ENCODE peak calls at places on chromosomes 11 and 22, in ten cellular contexts. I is tibial artery; E is fibroblast of mammary gland; Q is stimulated activated CD4-positive, alpha-beta T cell treated with anti-CD3 and anti-CD28 coated beads, Interleukin-1b, Interleukin-23, amount 100 ng/mL, for 24 hours; V is HT-29; C is heart right ventricle; S is Right ventricle myocardium superior; B is EL; Y is HFFc6; K is lower lobe of right lung. U is an unnamed sample.
A peak's percentile ranks its signal among the peaks of the same experiment; 100 is the strongest.

GRCh38 chr11:12461516-12461915 is 84.1 kb downstream of the PARVA start:
- DNase-seq in I (no peak), E (no peak), Q (no peak), V (no peak), C (no peak), S (no peak), B (peak; percentile 21), Y (no peak), K (no peak), U (no peak)

GRCh38 chr22:22463855-22464540 is 44.5 kb downstream of the ZNF280B start:
- DNase-seq in I (no peak), E (peak; percentile 64), Q (peak; percentile 34), V (peak; percentile 72), C (no peak), S (no peak), B (peak; percentile 58), Y (peak; percentile 43), K (no peak), U (peak; percentile 76)

GRCh38 chr11:119706029-119706428 is 23.0 kb downstream of the NECTIN1 start:
- DNase-seq in I (no peak), E (no peak), Q (no peak), V (no peak), C (no peak), S (no peak), B (no peak), Y (no peak), K (no peak), U (no peak)

GRCh38 chr11:125262825-125263218 is 98.3 kb downstream of the PKNOX2 start:
- DNase-seq in I (no peak), E (no peak), Q (no peak), V (no peak), C (no peak), S (no peak), B (no peak), Y (no peak), K (no peak), U (no peak)

GRCh38 chr22:32764330-32765116 is 37.0 kb upstream of the TIMP3 start:
- DNase-seq in I (peak; percentile 86), E (peak; percentile 96), Q (no peak), V (no peak), C (peak; percentile 65), S (peak; percentile 77), B (peak; percentile 75), Y (peak; percentile 56), K (no peak), U (peak; percentile 17)

GRCh38 chr11:83063073-83063754 is 8.5 kb downstream of the RAB30 start:
- DNase-seq in I (no peak), E (peak; percentile 66), Q (no peak), V (no peak), C (no peak), S (no peak), B (peak; percentile 44), Y (no peak), K (no peak), U (peak; percentile 63)

GRCh38 chr11:61969838-61970452 is 2.5 kb upstream of the FTH1 start:
- DNase-seq in I (no peak), E (peak; percentile 93), Q (no peak), V (no peak), C (no peak), S (no peak), B (peak; percentile 83), Y (peak; percentile 85), K (no peak), U (peak; percentile 80)

GRCh38 chr11:40285520-40285919 is 1173.9 kb downstream of the LRRC4C start:
- DNase-seq in I (no peak), E (no peak), Q (no peak), V (no peak), C (no peak), S (no peak), B (no peak), Y (no peak), K (no peak), U (no peak)

GRCh38 chr11:93740802-93741093 is 547 bp downstream of the TAF1D start:
- DNase-seq in I (peak; percentile 55), E (peak; percentile 64), Q (peak; percentile 38), V (peak; percentile 86), C (peak; percentile 52), S (peak; percentile 71), B (peak; percentile 63), Y (peak; percentile 38), K (peak; percentile 77), U (peak; percentile 74)

GRCh38 chr11:679271-680207 is 15.5 kb downstream of the DEAF1 start:
- DNase-seq in I (no peak), E (no peak), Q (no peak), V (no peak), C (no peak), S (no peak), B (no peak), Y (no peak), K (no peak), U (no peak)

GRCh38 chr22:49049691-49050090 is 778.0 kb downstream of the BRD1 start:
- DNase-seq in I (no peak), E (no peak), Q (no peak), V (no peak), C (no peak), S (no peak), B (no peak), Y (no peak), K (no peak), U (no peak)

GRCh38 chr11:2166091-2166851 is 5.3 kb upstream of the INS start:
- DNase-seq in I (no peak), E (no peak), Q (no peak), V (peak; percentile 60), C (peak; percentile 38), S (peak; percentile 62), B (peak; percentile 25), Y (no peak), K (peak; percentile 66), U (peak; percentile 23)

GRCh38 chr11:7467652-7468051 is 17.7 kb upstream of the OLFML1 start:
- DNase-seq in I (no peak), E (no peak), Q (no peak), V (no peak), C (no peak), S (no peak), B (peak; percentile 50), Y (no peak), K (no peak), U (no peak)

GRCh38 chr11:76313913-76314740 is 66.8 kb downstream of the THAP12 start:
- DNase-seq in I (no peak), E (no peak), Q (no peak), V (no peak), C (no peak), S (no peak), B (peak; percentile 68), Y (no peak), K (peak; percentile 34), U (no peak)

GRCh38 chr22:35684270-35684700 is 33.4 kb upstream of the APOL5 start:
- DNase-seq in I (no peak), E (peak; percentile 66), Q (no peak), V (no peak), C (no peak), S (no peak), B (peak; percentile 38), Y (peak; percentile 20), K (no peak), U (peak; percentile 43)

GRCh38 chr11:59283311-59283710 is 70.6 kb upstream of the MPEG1 start:
- DNase-seq in I (no peak), E (no peak), Q (no peak), V (peak; percentile 24), C (no peak), S (no peak), B (no peak), Y (no peak), K (no peak), U (no peak)

GRCh38 chr11:123214396-123214795 is 19.3 kb upstream of the CLMP start:
- DNase-seq in I (no peak), E (no peak), Q (no peak), V (no peak), C (no peak), S (no peak), B (no peak), Y (no peak), K (no peak), U (no peak)

GRCh38 chr11:124442442-124442841 is 3.1 kb downstream of the OR8B8 start:
- DNase-seq in I (no peak), E (no peak), Q (no peak), V (no peak), C (no peak), S (no peak), B (no peak), Y (no peak), K (no peak), U (no peak)

GRCh38 chr22:42947211-42947990 is 67.5 kb downstream of the PACSIN2 start:
- DNase-seq in I (no peak), E (no peak), Q (no peak), V (peak; percentile 78), C (peak; percentile 70), S (peak; percentile 76), B (peak; percentile 36), Y (no peak), K (no peak), U (peak; percentile 68)

GRCh38 chr11:79672786-79673185 is 232.0 kb upstream of the TENM4 start:
- DNase-seq in I (no peak), E (no peak), Q (no peak), V (no peak), C (no peak), S (no peak), B (no peak), Y (no peak), K (no peak), U (no peak)

GRCh38 chr22:27128461-27129080 is 471.2 kb downstream of the MIAT start:
- DNase-seq in I (peak; percentile 41), E (no peak), Q (no peak), V (no peak), C (peak; percentile 36), S (no peak), B (no peak), Y (no peak), K (no peak), U (no peak)

GRCh38 chr11:1171985-1172728 is 14.4 kb downstream of the MUC5AC start:
- DNase-seq in I (no peak), E (no peak), Q (no peak), V (no peak), C (no peak), S (peak; percentile 26), B (no peak), Y (no peak), K (no peak), U (no peak)

GRCh38 chr11:69144719-69145365 is 10.9 kb upstream of the SMIM38 start:
- DNase-seq in I (no peak), E (peak; percentile 5), Q (no peak), V (no peak), C (no peak), S (no peak), B (no peak), Y (peak; percentile 60), K (no peak), U (no peak)

GRCh38 chr11:95853138-95853537 is 62.8 kb downstream of the CEP57 start:
- DNase-seq in I (no peak), E (no peak), Q (no peak), V (no peak), C (no peak), S (no peak), B (no peak), Y (no peak), K (no peak), U (no peak)

GRCh38 chr11:70397336-70397982 is 870 bp upstream of the CTTN start:
- DNase-seq in I (no peak), E (no peak), Q (no peak), V (no peak), C (no peak), S (no peak), B (peak; percentile 51), Y (no peak), K (no peak), U (peak; percentile 51)

GRCh38 chr11:78469905-78470304 is 52.3 kb upstream of the GAB2 start:
- DNase-seq in I (no peak), E (no peak), Q (no peak), V (no peak), C (no peak), S (no peak), B (no peak), Y (no peak), K (no peak), U (peak; percentile 70)

GRCh38 chr22:29751139-29751538 is 15.7 kb downstream of the ZMAT5 start:
- DNase-seq in I (no peak), E (no peak), Q (no peak), V (peak; percentile 13), C (no peak), S (no peak), B (no peak), Y (no peak), K (no peak), U (peak; percentile 12)

GRCh38 chr11:85893378-85893777 is 38.2 kb downstream of the CCDC83 start:
- DNase-seq in I (no peak), E (no peak), Q (no peak), V (no peak), C (no peak), S (no peak), B (no peak), Y (no peak), K (no peak), U (no peak)

U was measured in dermis blood vessel endothelial cell.